ENCODE peak calls at places on chromosome 14, in seven cellular contexts. X is PC-3, G is A673, I is GM20000, K is hepatocyte, Z is lower lobe of right lung, B is kidney epithelial cell. Q is an unnamed sample.

GRCh38 chr14:79686196-79686595 is 525.1 kb downstream of the DIO2 start:
- DNase-seq in I (no peak), K (no peak), B (no peak), G (no peak), X (no peak), Z (no peak), Q (no peak)

GRCh38 chr14:100592972-100593371 is 5.8 kb upstream of the BEGAIN start:
- DNase-seq in K (no peak), X (no peak), B (no peak), I (no peak), G (no peak), Z (peak; percentile 23), Q (no peak)

GRCh38 chr14:100850841-100851585 is 25.1 kb downstream of the MEG3 start:
- DNase-seq in G (peak; percentile 76), B (no peak), Z (peak; percentile 84), X (peak; percentile 91), I (peak; percentile 75), K (peak; percentile 42), Q (peak; percentile 95)

GRCh38 chr14:73245401-73246325 is 8.4 kb downstream of the PAPLN start:
- DNase-seq in G (peak; percentile 56), K (peak; percentile 76), X (no peak), B (no peak), Z (peak; percentile 80), I (peak; percentile 82), Q (no peak)

GRCh38 chr14:65832431-65833253 is 420.1 kb downstream of the FUT8 start:
- DNase-seq in G (peak; percentile 18), K (no peak), X (peak; percentile 24), B (no peak), I (no peak), Z (no peak), Q (no peak)

GRCh38 chr14:55109846-55110245 is 19.2 kb upstream of the LGALS3 start:
- DNase-seq in X (no peak), Z (no peak), B (no peak), G (no peak), K (no peak), I (no peak), Q (no peak)

GRCh38 chr14:62778847-62779246 is 266.4 kb downstream of the KCNH5 start:
- DNase-seq in I (no peak), Z (no peak), G (no peak), X (no peak), B (no peak), K (no peak), Q (no peak)

GRCh38 chr14:100747021-100747586 is 20.4 kb downstream of the DLK1 start:
- DNase-seq in I (no peak), X (peak; percentile 95), G (no peak), K (peak; percentile 77), B (peak; percentile 98), Z (peak; percentile 64), Q (peak; percentile 18)

GRCh38 chr14:101604935-101605767 is 43.9 kb downstream of the DIO3 start:
- DNase-seq in Z (no peak), K (no peak), B (no peak), X (no peak), I (no peak), G (no peak), Q (no peak)

GRCh38 chr14:21902561-21903199 is 229.1 kb upstream of the OR4E1 start:
- DNase-seq in G (no peak), K (no peak), X (no peak), I (no peak), Z (no peak), B (no peak), Q (no peak)

GRCh38 chr14:71776463-71777359 is 155.5 kb upstream of the RGS6 start:
- DNase-seq in I (no peak), K (no peak), Z (no peak), X (no peak), B (no peak), G (no peak), Q (no peak)

GRCh38 chr14:71714225-71714624 is 218.0 kb upstream of the RGS6 start:
- DNase-seq in K (no peak), Z (no peak), B (no peak), I (no peak), G (peak; percentile 44), X (peak; percentile 50), Q (no peak)

GRCh38 chr14:104280902-104281767 is 142.7 kb downstream of the KIF26A start:
- DNase-seq in Z (peak; percentile 42), G (no peak), K (no peak), X (no peak), B (no peak), I (no peak), Q (no peak)

GRCh38 chr14:30748343-30748742 is 126.0 kb upstream of the COCH start:
- DNase-seq in X (no peak), Z (no peak), I (no peak), K (no peak), G (no peak), B (no peak), Q (no peak)

GRCh38 chr14:101361451-101362433 is 199.6 kb upstream of the DIO3 start:
- DNase-seq in K (no peak), B (no peak), I (no peak), X (no peak), G (no peak), Z (no peak), Q (no peak)

GRCh38 chr14:21071225-21072041 is 1.3 kb downstream of the ARHGEF40 start:
- DNase-seq in I (peak; percentile 93), K (peak; percentile 93), Z (peak; percentile 85), G (peak; percentile 98), X (peak; percentile 11), B (no peak), Q (peak; percentile 58)

GRCh38 chr14:99321236-99321925 is 49.4 kb upstream of the BCL11B start:
- DNase-seq in K (no peak), X (no peak), G (no peak), B (no peak), I (peak; percentile 16), Z (no peak), Q (no peak)

GRCh38 chr14:72644038-72644437 is 249.9 kb downstream of the DPF3 start:
- DNase-seq in Z (no peak), K (no peak), B (no peak), I (no peak), X (no peak), G (no peak), Q (no peak)

GRCh38 chr14:68608235-68608962 is 184.5 kb downstream of the ZFP36L1 start:
- DNase-seq in B (no peak), G (no peak), X (no peak), K (no peak), I (no peak), Z (no peak), Q (no peak)

DNA sequence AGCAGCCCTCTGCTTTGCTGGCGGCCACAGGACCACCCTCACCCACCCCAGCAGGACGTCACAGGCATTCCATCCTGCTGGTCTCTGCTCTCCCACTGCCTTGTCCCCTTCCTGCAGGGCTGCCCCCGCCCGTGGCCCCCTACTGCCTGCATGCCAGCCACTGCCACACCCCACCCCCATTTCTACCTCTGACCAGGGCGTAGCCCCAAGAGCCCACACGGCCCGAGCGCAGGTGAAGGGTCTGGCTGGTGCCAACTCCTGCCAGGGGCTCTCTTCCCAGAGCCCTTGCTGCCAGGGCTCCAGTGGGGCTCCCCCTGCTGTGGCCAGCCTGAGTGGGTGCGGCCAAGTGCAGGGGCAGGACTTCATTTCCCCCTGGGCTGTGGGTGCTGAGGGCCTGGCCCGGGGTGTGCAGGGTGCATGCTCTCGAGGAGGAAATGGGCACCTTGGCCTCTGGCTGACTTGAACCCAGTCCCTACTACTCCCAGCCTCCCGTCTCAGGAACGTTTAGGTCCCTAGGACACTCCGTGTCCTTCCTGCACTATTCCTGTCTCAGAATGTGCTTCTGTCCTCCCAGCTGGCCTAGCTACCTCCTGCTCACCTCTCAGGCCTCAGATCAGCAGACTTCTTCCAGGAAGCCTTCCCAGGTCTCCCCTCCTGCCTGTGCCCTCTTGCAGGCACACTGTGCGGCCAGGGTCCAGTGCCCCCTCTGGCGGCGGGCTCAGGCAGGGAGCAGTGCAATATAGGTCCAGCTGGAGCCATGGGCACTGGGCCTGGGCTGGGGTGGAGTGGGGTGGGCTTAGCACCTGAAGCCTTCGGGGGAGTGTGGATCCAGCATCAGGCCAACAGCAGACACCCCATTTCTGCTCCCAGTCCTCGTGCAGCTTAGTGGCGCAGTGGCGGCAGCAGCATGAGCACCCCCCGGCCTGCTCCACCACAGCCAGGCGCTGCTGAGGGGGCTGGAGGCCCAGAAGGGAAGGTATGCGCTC is 1.4 kb downstream of the LBHD2 start:
- DNase-seq in K (no peak), G (no peak), Z (no peak), X (no peak), I (no peak), B (no peak), Q (peak; percentile 39)
- TF ChIP-seq CTCF in K (peak; percentile 13), G (no peak), Z (no peak), X (peak; percentile 47), I (no peak), B (peak; percentile 26), Q (no peak)

DNA sequence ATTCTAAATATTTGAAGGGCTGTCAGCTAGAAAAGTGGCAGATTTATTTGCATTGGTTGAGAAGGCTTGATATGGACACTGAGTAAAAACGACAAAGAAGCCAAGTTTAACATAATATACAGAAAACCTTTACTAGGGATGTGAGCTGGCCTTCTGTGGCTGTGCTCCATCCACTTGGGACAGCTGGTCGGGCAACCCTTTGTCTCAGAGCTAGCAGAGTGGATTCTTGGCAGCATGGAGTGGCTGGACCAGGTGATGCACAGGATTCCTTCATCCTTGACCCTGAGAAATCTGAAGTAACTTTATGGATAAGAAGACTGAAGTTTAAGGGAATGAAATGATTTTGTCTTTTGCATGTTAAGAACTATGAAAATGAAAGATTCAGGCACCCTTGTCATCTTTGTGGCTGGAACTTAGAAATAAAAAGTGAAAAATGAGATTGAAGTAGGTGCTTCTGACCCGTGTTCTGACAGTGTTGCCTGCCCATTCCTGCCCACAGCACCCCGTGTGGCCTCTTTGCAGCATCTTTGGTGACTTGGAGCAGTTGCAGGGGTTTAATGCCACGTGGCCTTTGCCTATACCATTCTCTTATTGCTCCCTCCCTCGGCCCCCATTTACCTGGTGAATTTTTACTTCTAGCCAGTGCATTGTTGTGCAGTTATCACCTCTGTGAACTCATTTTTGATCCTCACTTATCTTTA is 32.6 kb downstream of the PELI2 start:
- DNase-seq in I (no peak), G (no peak), Z (no peak), X (no peak), B (no peak), K (no peak), Q (no peak)
- TF ChIP-seq CTCF in I (no peak), G (no peak), Z (no peak), X (peak; percentile 23), B (no peak), K (no peak), Q (no peak)

GRCh38 chr14:39491134-39491541 is 58.9 kb upstream of the FBXO33 start:
- DNase-seq in B (no peak), G (peak; percentile 72), X (peak; percentile 60), I (peak; percentile 21), Z (no peak), K (peak; percentile 63), Q (no peak)
- TF ChIP-seq CTCF in B (no peak), G (peak; percentile 57), X (peak; percentile 73), I (no peak), Z (peak; percentile 67), K (peak; percentile 63), Q (peak; percentile 41)

DNA sequence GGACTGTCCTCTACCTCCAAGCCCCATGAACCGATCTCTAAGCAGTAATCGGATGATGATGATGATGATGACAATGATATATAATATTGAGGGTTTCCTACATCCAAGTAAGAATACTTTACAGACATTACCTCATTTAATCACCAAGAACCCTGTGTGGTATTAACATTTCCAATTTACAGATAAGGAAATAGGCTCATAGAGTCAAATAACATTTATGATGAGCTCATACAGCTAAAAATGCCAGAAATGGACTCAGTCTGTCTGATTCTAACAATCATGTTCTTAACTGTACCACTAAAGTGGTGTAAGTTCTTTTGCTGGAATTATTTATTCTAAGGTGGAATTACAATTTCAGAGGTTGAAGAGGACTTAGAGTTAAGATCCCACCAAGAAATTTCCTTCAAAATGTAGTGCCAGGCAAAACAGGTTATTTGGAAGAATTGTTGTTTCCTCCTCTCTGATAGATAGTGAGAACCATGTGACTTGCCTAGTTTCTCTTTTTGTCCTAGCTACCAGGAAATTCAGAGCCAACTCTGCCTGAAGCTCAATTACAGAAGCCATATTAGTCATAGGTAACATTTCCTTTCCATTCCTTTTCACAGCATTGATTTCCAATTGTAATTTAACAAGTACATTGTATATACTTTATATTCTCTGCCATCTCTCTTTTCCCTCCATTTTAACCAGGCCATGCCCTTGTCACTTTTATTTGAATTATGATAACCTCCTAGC is 23.8 kb upstream of the CCDC175 start:
- DNase-seq in Z (no peak), B (no peak), X (no peak), K (no peak), I (no peak), G (no peak), Q (no peak)
- TF ChIP-seq CTCF in Z (no peak), B (no peak), X (no peak), K (no peak), I (no peak), G (no peak), Q (no peak)

Q was measured in Calu3.